ENCODE peak calls at places on chromosomes 6 and 20, in eight cellular contexts. V, G, L, C, T, J, D and R are unnamed samples.
A peak's percentile ranks its signal among the peaks of the same experiment; 100 is the strongest.

GRCh38 chr6:125251516-125252229 is 50.1 kb downstream of the HDDC2 start:
- DNase-seq in J (no peak), V (no peak), G (no peak), L (no peak), C (no peak), D (no peak), T (no peak), R (no peak)

GRCh38 chr20:12372557-12372956 is 454.9 kb downstream of the BTBD3 start:
- DNase-seq in D (no peak), L (no peak), G (no peak), C (no peak), J (no peak), V (no peak), T (no peak), R (no peak)

GRCh38 chr6:75204222-75204958 is 1.5 kb downstream of the COL12A1 start:
- DNase-seq in D (peak; percentile 86), C (peak; percentile 97), L (peak; percentile 67), J (peak; percentile 47), V (peak; percentile 70), T (no peak), G (no peak), R (peak; percentile 92)

GRCh38 chr6:12404651-12405050 is 114.5 kb downstream of the EDN1 start:
- DNase-seq in D (no peak), L (no peak), G (no peak), J (no peak), C (no peak), V (no peak), T (no peak), R (no peak)

GRCh38 chr6:20211037-20211940 is 980 bp downstream of the MBOAT1 start:
- DNase-seq in D (no peak), C (no peak), L (no peak), J (no peak), T (no peak), V (peak; percentile 50), G (no peak), R (no peak)

GRCh38 chr6:52262620-52263344 is 18.5 kb upstream of the IL17F start:
- DNase-seq in J (no peak), D (no peak), T (no peak), V (no peak), G (no peak), C (no peak), L (no peak), R (no peak)

GRCh38 chr6:157597461-157598312 is 216.7 kb downstream of the ZDHHC14 start:
- DNase-seq in C (peak; percentile 42), V (peak; percentile 45), D (peak; percentile 61), L (peak; percentile 28), G (no peak), T (no peak), J (no peak), R (peak; percentile 61)

GRCh38 chr6:116444092-116444491 is 17.1 kb upstream of the CALHM6 start:
- DNase-seq in L (peak; percentile 27), J (no peak), C (peak; percentile 59), V (no peak), T (no peak), D (no peak), G (no peak), R (no peak)

GRCh38 chr20:63536997-63537524 is at the start of gene PTK6:
- DNase-seq in L (peak; percentile 87), D (no peak), J (no peak), C (no peak), V (no peak), G (no peak), T (no peak), R (no peak)

GRCh38 chr6:44701038-44701636 is 313.6 kb downstream of the CDC5L start:
- DNase-seq in D (no peak), L (no peak), J (no peak), G (no peak), C (no peak), T (no peak), V (no peak), R (no peak)

GRCh38 chr6:20137837-20138236 is 74.4 kb downstream of the MBOAT1 start:
- DNase-seq in L (no peak), V (no peak), G (no peak), D (no peak), C (no peak), J (no peak), T (no peak), R (no peak)

GRCh38 chr6:158441639-158442308 is 118.1 kb upstream of the TMEM181 start:
- DNase-seq in G (no peak), V (no peak), L (no peak), T (no peak), J (no peak), C (peak; percentile 74), D (peak; percentile 61), R (peak; percentile 43)

GRCh38 chr20:1838479-1839279 is 56.5 kb upstream of the SIRPA start:
- DNase-seq in T (no peak), G (no peak), L (no peak), C (no peak), J (no peak), D (no peak), V (no peak), R (no peak)
- H3K27ac ChIP-seq in T (peak overlapping the region; percentile 1), G (no peak overlapping the region), L (no peak overlapping the region), C (no peak overlapping the region), J (no peak overlapping the region), D (no peak overlapping the region), V (no peak overlapping the region), R (no peak overlapping the region)

GRCh38 chr6:100468013-100468622 is 3.4 kb upstream of the SIM1 start:
- DNase-seq in G (no peak), C (no peak), T (no peak), L (no peak), J (no peak), V (no peak), D (no peak), R (no peak)
- H3K9me3 ChIP-seq in G (no peaks in the 10 kb centered on the region), C (no peaks in the 10 kb centered on the region), T (no peaks in the 10 kb centered on the region), L (no peaks in the 10 kb centered on the region), J (no peaks in the 10 kb centered on the region), V (no peaks in the 10 kb centered on the region), D (no peaks in the 10 kb centered on the region), R (no peaks in the 10 kb centered on the region)

DNA sequence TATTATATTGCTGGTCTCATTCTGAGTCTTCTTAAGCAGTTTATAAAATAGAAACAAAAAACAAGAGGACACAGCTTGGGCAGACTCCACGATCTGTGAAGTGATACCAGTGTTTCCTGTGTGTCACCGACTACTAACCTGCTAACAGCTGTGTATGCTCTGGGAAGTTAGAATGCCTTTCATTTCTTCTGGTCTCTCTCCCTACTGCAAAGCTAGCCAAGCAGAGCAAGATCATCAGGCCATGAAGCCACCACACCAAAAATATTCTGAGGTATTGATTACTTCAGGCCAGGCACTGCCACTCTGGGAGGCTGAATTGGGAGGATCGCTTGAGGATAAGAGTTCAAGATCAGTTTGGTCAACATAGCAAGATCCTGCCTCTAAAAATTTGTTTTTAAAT is 46.9 kb upstream of the SMIM29 start:
- DNase-seq in C (no peak), T (no peak), D (no peak), L (no peak), V (no peak), J (peak; percentile 50), G (no peak), R (no peak)
- H3K4me3 ChIP-seq in C (no peak overlapping the region), T (no peak overlapping the region), D (no peak overlapping the region), L (no peak overlapping the region), V (no peak overlapping the region), J (no peak overlapping the region), G (no peak overlapping the region), R (no peak overlapping the region)

DNA sequence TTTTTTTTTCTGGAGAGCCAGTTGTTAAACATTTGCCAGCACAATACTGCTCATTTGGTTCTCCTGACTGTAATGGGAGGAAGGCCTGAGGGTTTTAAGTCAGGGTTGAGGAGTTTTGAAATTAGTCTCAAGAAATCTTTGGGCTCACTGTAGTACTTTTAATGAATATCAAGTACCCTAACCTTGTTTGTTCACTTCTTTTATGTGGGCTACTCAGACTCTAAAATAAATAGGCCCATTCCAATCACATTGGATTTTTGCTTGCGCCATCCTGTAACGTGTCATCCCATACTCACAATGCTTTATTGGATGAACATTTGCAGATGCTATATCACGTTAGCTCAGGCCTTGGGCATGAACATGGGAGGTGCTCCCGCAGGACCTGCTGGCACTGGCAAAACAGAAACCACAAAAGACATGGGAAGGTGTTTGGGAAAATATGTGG is 146.9 kb downstream of the DNAH8 start:
- DNase-seq in L (no peak), G (no peak), T (no peak), D (no peak), C (no peak), V (no peak), J (no peak), R (no peak)
- H3K27ac ChIP-seq in L (no peak overlapping the region), G (no peak overlapping the region), T (no peak overlapping the region), D (no peak overlapping the region), C (no peak overlapping the region), V (no peak overlapping the region), J (no peak overlapping the region), R (no peak overlapping the region)

DNA sequence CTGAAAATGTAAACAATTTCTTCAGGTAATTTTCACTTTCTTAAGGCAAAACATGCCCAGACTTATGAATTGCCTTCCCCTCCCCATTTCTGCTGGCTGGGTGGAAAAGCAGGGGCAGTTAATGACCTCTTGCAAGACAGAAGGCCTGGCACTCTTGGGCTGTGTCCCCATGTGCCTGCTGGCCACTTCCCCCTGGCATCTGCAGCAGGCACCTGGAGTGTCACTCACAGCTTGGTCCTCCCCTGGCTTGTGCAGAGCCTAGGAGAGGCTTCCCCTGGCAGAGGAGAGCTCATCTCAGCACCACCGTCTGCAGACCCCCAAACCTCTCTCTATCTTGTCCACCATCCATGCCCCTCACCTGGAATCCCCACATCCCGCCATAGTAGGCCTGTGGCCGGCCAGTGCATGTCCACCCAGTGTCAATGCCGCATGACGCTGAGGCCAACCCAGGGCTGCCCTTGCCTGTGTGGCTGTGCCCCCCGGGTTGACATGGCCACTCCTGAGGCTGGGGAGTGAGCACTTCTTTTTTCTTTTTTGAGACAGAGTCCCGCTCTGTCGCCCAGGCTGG is 83.5 kb upstream of the SLC22A23 start:
- DNase-seq in V (no peak), L (no peak), G (no peak), C (no peak), T (no peak), D (peak; percentile 42), J (no peak), R (no peak)
- H3K9me3 ChIP-seq in V (no peaks in the 10 kb centered on the region), L (no peaks in the 10 kb centered on the region), G (no peaks in the 10 kb centered on the region), C (no peaks in the 10 kb centered on the region), T (no peaks in the 10 kb centered on the region), D (no peaks in the 10 kb centered on the region), J (no peaks in the 10 kb centered on the region), R (no peaks in the 10 kb centered on the region)

GRCh38 chr6:166862287-166862977 is 93.9 kb downstream of the RNASET2 start:
- DNase-seq in T (no peak), V (no peak), L (peak; percentile 5), J (no peak), D (no peak), G (peak; percentile 41), C (peak; percentile 5), R (no peak)
- H3K4me3 ChIP-seq in T (peak overlapping the region; percentile 71), V (peak overlapping the region; percentile 40), L (peak overlapping the region; percentile 40), J (peak overlapping the region; percentile 53), D (peak overlapping the region; percentile 64), G (peak overlapping the region; percentile 73), C (peak overlapping the region; percentile 39), R (peak overlapping the region; percentile 55)

DNA sequence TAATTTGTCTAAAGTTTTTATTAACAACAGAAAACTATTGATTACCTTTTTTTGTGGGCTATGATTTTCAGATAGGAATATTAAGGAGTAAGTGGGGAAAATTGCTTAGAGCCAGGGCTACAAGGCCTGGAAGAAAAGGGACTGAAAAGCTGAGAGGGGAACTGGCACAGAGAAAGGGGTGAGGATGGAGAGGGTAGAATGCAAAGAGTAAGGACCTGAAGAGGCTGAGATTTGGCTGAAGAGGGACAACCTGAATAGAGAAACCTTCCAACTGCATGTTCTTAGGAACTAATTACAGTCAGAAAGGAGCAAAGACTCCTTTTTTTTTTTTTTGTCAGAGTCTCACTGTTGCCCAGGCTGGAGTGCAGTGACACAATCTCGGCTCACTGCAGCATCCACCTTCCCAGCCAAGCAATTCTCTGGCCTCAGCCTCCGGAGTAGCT is 16.7 kb downstream of the BTN2A1 start:
- DNase-seq in D (no peak), L (no peak), T (no peak), J (no peak), G (no peak), C (no peak), V (no peak), R (no peak)
- H3K27ac ChIP-seq in D (peak overlapping the region; percentile 95), L (peak overlapping the region; percentile 77), T (peak overlapping the region; percentile 93), J (peak overlapping the region; percentile 75), G (peak overlapping the region; percentile 30), C (peak overlapping the region; percentile 85), V (peak overlapping the region; percentile 37), R (peak overlapping the region; percentile 83)